ENCODE peak calls at places on chromosomes 7 and 10, in ten cellular contexts. One of them, this sample, is unnamed.

GRCh38 chr7:81180573-81180972 is 261.7 kb upstream of the SEMA3C start:
- DNase-seq in aorta: no peak
- DNase-seq in CD8-positive, alpha-beta T cell: no peak
- DNase-seq in fibroblast of lung: no peak
- DNase-seq in Panc1: no peak
- DNase-seq in sigmoid colon: no peak
- DNase-seq in left ventricle myocardium inferior: no peak
- DNase-seq in breast epithelium: no peak
- DNase-seq in upper lobe of right lung: no peak
- DNase-seq in spleen: no peak
- DNase-seq in this sample: no peak

GRCh38 chr10:28494420-28494819 is 38.5 kb upstream of the WAC start:
- DNase-seq in aorta: no peak
- DNase-seq in CD8-positive, alpha-beta T cell: no peak
- DNase-seq in fibroblast of lung: no peak
- DNase-seq in Panc1: no peak
- DNase-seq in sigmoid colon: no peak
- DNase-seq in left ventricle myocardium inferior: no peak
- DNase-seq in breast epithelium: no peak
- DNase-seq in upper lobe of right lung: no peak
- DNase-seq in spleen: no peak
- DNase-seq in this sample: no peak

GRCh38 chr10:82440775-82441174 is 565.8 kb downstream of the NRG3 start:
- DNase-seq in aorta: no peak
- DNase-seq in CD8-positive, alpha-beta T cell: no peak
- DNase-seq in fibroblast of lung: no peak
- DNase-seq in Panc1: no peak
- DNase-seq in sigmoid colon: no peak
- DNase-seq in left ventricle myocardium inferior: no peak
- DNase-seq in breast epithelium: no peak
- DNase-seq in upper lobe of right lung: no peak
- DNase-seq in spleen: no peak
- DNase-seq in this sample: no peak

GRCh38 chr10:3499120-3499519 is 285.9 kb downstream of the KLF6 start:
- DNase-seq in aorta: no peak
- DNase-seq in CD8-positive, alpha-beta T cell: no peak
- DNase-seq in fibroblast of lung: peak; percentile 61
- DNase-seq in Panc1: no peak
- DNase-seq in sigmoid colon: no peak
- DNase-seq in left ventricle myocardium inferior: no peak
- DNase-seq in breast epithelium: no peak
- DNase-seq in upper lobe of right lung: no peak
- DNase-seq in spleen: no peak
- DNase-seq in this sample: no peak

GRCh38 chr10:44325878-44326277 is 59.0 kb downstream of the CXCL12 start:
- DNase-seq in aorta: no peak
- DNase-seq in CD8-positive, alpha-beta T cell: no peak
- DNase-seq in fibroblast of lung: no peak
- DNase-seq in Panc1: no peak
- DNase-seq in sigmoid colon: no peak
- DNase-seq in left ventricle myocardium inferior: no peak
- DNase-seq in breast epithelium: no peak
- DNase-seq in upper lobe of right lung: no peak
- DNase-seq in spleen: no peak
- DNase-seq in this sample: no peak

GRCh38 chr7:135599471-135599870 is 41.8 kb downstream of the NUP205 start:
- DNase-seq in aorta: no peak
- DNase-seq in CD8-positive, alpha-beta T cell: no peak
- DNase-seq in fibroblast of lung: no peak
- DNase-seq in Panc1: no peak
- DNase-seq in sigmoid colon: no peak
- DNase-seq in left ventricle myocardium inferior: no peak
- DNase-seq in breast epithelium: no peak
- DNase-seq in upper lobe of right lung: no peak
- DNase-seq in spleen: no peak
- DNase-seq in this sample: no peak

GRCh38 chr10:49164587-49165188 is 23.5 kb downstream of the TMEM273 start:
- DNase-seq in aorta: no peak
- DNase-seq in CD8-positive, alpha-beta T cell: no peak
- DNase-seq in fibroblast of lung: peak; percentile 6
- DNase-seq in Panc1: peak; percentile 7
- DNase-seq in sigmoid colon: no peak
- DNase-seq in left ventricle myocardium inferior: no peak
- DNase-seq in breast epithelium: no peak
- DNase-seq in upper lobe of right lung: no peak
- DNase-seq in spleen: peak; percentile 80
- DNase-seq in this sample: peak; percentile 35

GRCh38 chr10:101781984-101782810 is 1.0 kb downstream of the NPM3 start:
- DNase-seq in aorta: no peak
- DNase-seq in CD8-positive, alpha-beta T cell: no peak
- DNase-seq in fibroblast of lung: no peak
- DNase-seq in Panc1: no peak
- DNase-seq in sigmoid colon: peak; percentile 61
- DNase-seq in left ventricle myocardium inferior: no peak
- DNase-seq in breast epithelium: no peak
- DNase-seq in upper lobe of right lung: peak; percentile 61
- DNase-seq in spleen: peak; percentile 62
- DNase-seq in this sample: no peak

GRCh38 chr7:7119668-7120208 is 62.6 kb upstream of the C1GALT1 start:
- DNase-seq in aorta: no peak
- DNase-seq in CD8-positive, alpha-beta T cell: no peak
- DNase-seq in fibroblast of lung: no peak
- DNase-seq in Panc1: no peak
- DNase-seq in sigmoid colon: no peak
- DNase-seq in left ventricle myocardium inferior: no peak
- DNase-seq in breast epithelium: no peak
- DNase-seq in upper lobe of right lung: no peak
- DNase-seq in spleen: no peak
- DNase-seq in this sample: peak; percentile 11

GRCh38 chr7:16644624-16644986 is 949 bp downstream of the ANKMY2 start:
- DNase-seq in aorta: peak; percentile 73
- DNase-seq in CD8-positive, alpha-beta T cell: peak; percentile 68
- DNase-seq in fibroblast of lung: peak; percentile 58
- DNase-seq in Panc1: no peak
- DNase-seq in sigmoid colon: peak; percentile 82
- DNase-seq in left ventricle myocardium inferior: peak; percentile 48
- DNase-seq in breast epithelium: peak; percentile 56
- DNase-seq in upper lobe of right lung: peak; percentile 84
- DNase-seq in spleen: peak; percentile 92
- DNase-seq in this sample: peak; percentile 71

GRCh38 chr7:124101173-124101768 is 68.4 kb upstream of the TMEM229A start:
- DNase-seq in aorta: no peak
- DNase-seq in CD8-positive, alpha-beta T cell: no peak
- DNase-seq in fibroblast of lung: no peak
- DNase-seq in Panc1: no peak
- DNase-seq in sigmoid colon: no peak
- DNase-seq in left ventricle myocardium inferior: no peak
- DNase-seq in breast epithelium: no peak
- DNase-seq in upper lobe of right lung: no peak
- DNase-seq in spleen: no peak
- DNase-seq in this sample: no peak

GRCh38 chr10:1180836-1181235 is 124.7 kb downstream of the WDR37 start:
- DNase-seq in aorta: no peak
- DNase-seq in CD8-positive, alpha-beta T cell: no peak
- DNase-seq in fibroblast of lung: no peak
- DNase-seq in Panc1: no peak
- DNase-seq in sigmoid colon: peak; percentile 42
- DNase-seq in left ventricle myocardium inferior: no peak
- DNase-seq in breast epithelium: peak; percentile 3
- DNase-seq in upper lobe of right lung: peak; percentile 32
- DNase-seq in spleen: peak; percentile 47
- DNase-seq in this sample: no peak

GRCh38 chr7:96321670-96322372 is at the start of gene SLC25A13:
- DNase-seq in aorta: peak; percentile 95
- DNase-seq in CD8-positive, alpha-beta T cell: peak; percentile 65
- DNase-seq in fibroblast of lung: peak; percentile 79
- DNase-seq in Panc1: peak; percentile 69
- DNase-seq in sigmoid colon: peak; percentile 94
- DNase-seq in left ventricle myocardium inferior: peak; percentile 95
- DNase-seq in breast epithelium: peak; percentile 85
- DNase-seq in upper lobe of right lung: peak; percentile 98
- DNase-seq in spleen: peak; percentile 97
- DNase-seq in this sample: peak; percentile 96

GRCh38 chr7:155995183-155995612 is 182.9 kb upstream of the SHH start:
- DNase-seq in aorta: peak; percentile 12
- DNase-seq in CD8-positive, alpha-beta T cell: no peak
- DNase-seq in fibroblast of lung: no peak
- DNase-seq in Panc1: no peak
- DNase-seq in sigmoid colon: no peak
- DNase-seq in left ventricle myocardium inferior: no peak
- DNase-seq in breast epithelium: peak; percentile 20
- DNase-seq in upper lobe of right lung: no peak
- DNase-seq in spleen: no peak
- DNase-seq in this sample: no peak

GRCh38 chr10:18352175-18352574 is 212.0 kb downstream of the CACNB2 start:
- DNase-seq in aorta: no peak
- DNase-seq in CD8-positive, alpha-beta T cell: no peak
- DNase-seq in fibroblast of lung: no peak
- DNase-seq in Panc1: no peak
- DNase-seq in sigmoid colon: no peak
- DNase-seq in left ventricle myocardium inferior: no peak
- DNase-seq in breast epithelium: no peak
- DNase-seq in upper lobe of right lung: no peak
- DNase-seq in spleen: no peak
- DNase-seq in this sample: no peak

GRCh38 chr10:77121829-77122228 is 515.8 kb downstream of the KCNMA1 start:
- DNase-seq in aorta: no peak
- DNase-seq in CD8-positive, alpha-beta T cell: no peak
- DNase-seq in fibroblast of lung: no peak
- DNase-seq in Panc1: no peak
- DNase-seq in sigmoid colon: no peak
- DNase-seq in left ventricle myocardium inferior: no peak
- DNase-seq in breast epithelium: no peak
- DNase-seq in upper lobe of right lung: no peak
- DNase-seq in spleen: no peak
- DNase-seq in this sample: no peak

GRCh38 chr7:22433710-22434460 is 66.1 kb downstream of the STEAP1B start:
- DNase-seq in aorta: no peak
- DNase-seq in CD8-positive, alpha-beta T cell: no peak
- DNase-seq in fibroblast of lung: peak; percentile 33
- DNase-seq in Panc1: no peak
- DNase-seq in sigmoid colon: no peak
- DNase-seq in left ventricle myocardium inferior: peak; percentile 16
- DNase-seq in breast epithelium: no peak
- DNase-seq in upper lobe of right lung: no peak
- DNase-seq in spleen: peak; percentile 80
- DNase-seq in this sample: no peak

GRCh38 chr10:109746861-109747260 is 176.4 kb downstream of the XPNPEP1 start:
- DNase-seq in aorta: no peak
- DNase-seq in CD8-positive, alpha-beta T cell: no peak
- DNase-seq in fibroblast of lung: no peak
- DNase-seq in Panc1: no peak
- DNase-seq in sigmoid colon: no peak
- DNase-seq in left ventricle myocardium inferior: no peak
- DNase-seq in breast epithelium: no peak
- DNase-seq in upper lobe of right lung: no peak
- DNase-seq in spleen: no peak
- DNase-seq in this sample: no peak

GRCh38 chr10:129971381-129972144 is 7.5 kb upstream of the EBF3 start:
- DNase-seq in aorta: peak; percentile 57
- DNase-seq in CD8-positive, alpha-beta T cell: no peak
- DNase-seq in fibroblast of lung: peak; percentile 15
- DNase-seq in Panc1: no peak
- DNase-seq in sigmoid colon: peak; percentile 66
- DNase-seq in left ventricle myocardium inferior: peak; percentile 60
- DNase-seq in breast epithelium: no peak
- DNase-seq in upper lobe of right lung: peak; percentile 83
- DNase-seq in spleen: peak; percentile 79
- DNase-seq in this sample: no peak

GRCh38 chr7:54932818-54933543 is 85.8 kb upstream of the EGFR start:
- DNase-seq in aorta: peak; percentile 67
- DNase-seq in CD8-positive, alpha-beta T cell: no peak
- DNase-seq in fibroblast of lung: peak; percentile 80
- DNase-seq in Panc1: no peak
- DNase-seq in sigmoid colon: peak; percentile 84
- DNase-seq in left ventricle myocardium inferior: peak; percentile 57
- DNase-seq in breast epithelium: peak; percentile 60
- DNase-seq in upper lobe of right lung: peak; percentile 90
- DNase-seq in spleen: peak; percentile 79
- DNase-seq in this sample: peak; percentile 85
- H3K4me3 ChIP-seq in aorta: peak overlapping the region; percentile 18
- H3K4me3 ChIP-seq in CD8-positive, alpha-beta T cell: no peak overlapping the region
- H3K4me3 ChIP-seq in fibroblast of lung: peak overlapping the region; percentile 23
- H3K4me3 ChIP-seq in Panc1: peak overlapping the region; percentile 46
- H3K4me3 ChIP-seq in sigmoid colon: peak overlapping the region; percentile 48
- H3K4me3 ChIP-seq in left ventricle myocardium inferior: peak overlapping the region; percentile 63
- H3K4me3 ChIP-seq in breast epithelium: peak overlapping the region; percentile 68
- H3K4me3 ChIP-seq in upper lobe of right lung: peak overlapping the region; percentile 42
- H3K4me3 ChIP-seq in spleen: no peak overlapping the region
- H3K4me3 ChIP-seq in this sample: peak overlapping the region; percentile 43

GRCh38 chr10:69168493-69168892 is 11.5 kb upstream of the SUPV3L1 start:
- DNase-seq in aorta: no peak
- DNase-seq in CD8-positive, alpha-beta T cell: no peak
- DNase-seq in fibroblast of lung: no peak
- DNase-seq in Panc1: no peak
- DNase-seq in sigmoid colon: no peak
- DNase-seq in left ventricle myocardium inferior: no peak
- DNase-seq in breast epithelium: no peak
- DNase-seq in upper lobe of right lung: no peak
- DNase-seq in spleen: no peak
- DNase-seq in this sample: no peak
- H3K36me3 ChIP-seq in aorta: peaks cover 2% of the 10 kb centered on the region
- H3K36me3 ChIP-seq in CD8-positive, alpha-beta T cell: peaks cover 20% of the 10 kb centered on the region
- H3K36me3 ChIP-seq in fibroblast of lung: no peaks in the 10 kb centered on the region
- H3K36me3 ChIP-seq in Panc1: peaks cover 23% of the 10 kb centered on the region
- H3K36me3 ChIP-seq in sigmoid colon: peaks cover 26% of the 10 kb centered on the region
- H3K36me3 ChIP-seq in left ventricle myocardium inferior: peaks cover 73% of the 10 kb centered on the region
- H3K36me3 ChIP-seq in breast epithelium: peaks cover 10% of the 10 kb centered on the region
- H3K36me3 ChIP-seq in upper lobe of right lung: peaks cover 77% of the 10 kb centered on the region
- H3K36me3 ChIP-seq in spleen: peaks cover 98% of the 10 kb centered on the region
- H3K36me3 ChIP-seq in this sample: peaks cover 5% of the 10 kb centered on the region

DNA sequence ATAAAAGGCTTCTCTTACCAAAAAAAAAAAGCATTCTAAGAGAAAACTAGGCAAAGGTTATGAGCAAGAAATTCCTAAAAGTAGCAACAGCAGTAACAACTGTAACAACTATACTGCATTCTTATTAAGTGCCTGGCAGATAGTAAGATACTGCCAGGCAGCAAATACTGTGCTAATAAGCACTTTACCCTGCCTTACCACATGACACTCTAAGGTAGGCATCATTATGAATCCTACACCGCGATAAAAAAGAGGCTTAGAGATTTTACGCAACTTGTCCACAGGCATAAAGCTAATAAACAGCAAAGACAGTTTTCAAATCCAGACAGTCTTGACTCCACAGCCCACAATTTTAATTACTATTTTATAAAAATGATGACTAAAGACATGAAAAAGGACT is 83.2 kb downstream of the USP6NL start:
- DNase-seq in aorta: no peak
- DNase-seq in CD8-positive, alpha-beta T cell: no peak
- DNase-seq in fibroblast of lung: no peak
- DNase-seq in Panc1: no peak
- DNase-seq in sigmoid colon: no peak
- DNase-seq in left ventricle myocardium inferior: no peak
- DNase-seq in breast epithelium: no peak
- DNase-seq in upper lobe of right lung: no peak
- DNase-seq in spleen: no peak
- DNase-seq in this sample: no peak
- H3K4me1 ChIP-seq in aorta: no peaks in the 10 kb centered on the region
- H3K4me1 ChIP-seq in CD8-positive, alpha-beta T cell: peaks cover 12% of the 10 kb centered on the region
- H3K4me1 ChIP-seq in fibroblast of lung: peaks cover 3% of the 10 kb centered on the region
- H3K4me1 ChIP-seq in Panc1: no peaks in the 10 kb centered on the region
- H3K4me1 ChIP-seq in sigmoid colon: no peaks in the 10 kb centered on the region
- H3K4me1 ChIP-seq in left ventricle myocardium inferior: peaks cover 30% of the 10 kb centered on the region
- H3K4me1 ChIP-seq in breast epithelium: peaks cover under 1% of the 10 kb centered on the region
- H3K4me1 ChIP-seq in upper lobe of right lung: peaks cover 15% of the 10 kb centered on the region
- H3K4me1 ChIP-seq in spleen: peaks cover 31% of the 10 kb centered on the region
- H3K4me1 ChIP-seq in this sample: no peaks in the 10 kb centered on the region

GRCh38 chr7:101956130-101956529 is 138.7 kb downstream of the CUX1 start:
- DNase-seq in aorta: no peak
- DNase-seq in CD8-positive, alpha-beta T cell: no peak
- DNase-seq in fibroblast of lung: no peak
- DNase-seq in Panc1: no peak
- DNase-seq in sigmoid colon: no peak
- DNase-seq in left ventricle myocardium inferior: peak; percentile 37
- DNase-seq in breast epithelium: no peak
- DNase-seq in upper lobe of right lung: no peak
- DNase-seq in spleen: no peak
- DNase-seq in this sample: no peak
- H3K4me3 ChIP-seq in aorta: no peak overlapping the region
- H3K4me3 ChIP-seq in CD8-positive, alpha-beta T cell: no peak overlapping the region
- H3K4me3 ChIP-seq in fibroblast of lung: no peak overlapping the region
- H3K4me3 ChIP-seq in Panc1: no peak overlapping the region
- H3K4me3 ChIP-seq in sigmoid colon: no peak overlapping the region
- H3K4me3 ChIP-seq in left ventricle myocardium inferior: peak overlapping the region; percentile 24
- H3K4me3 ChIP-seq in breast epithelium: no peak overlapping the region
- H3K4me3 ChIP-seq in upper lobe of right lung: no peak overlapping the region
- H3K4me3 ChIP-seq in spleen: no peak overlapping the region
- H3K4me3 ChIP-seq in this sample: no peak overlapping the region